ENCODE peak calls at places on chromosomes 16 and 17, in seven cellular contexts. M is GF-D8, N is G401, R is HTR-8/SVneo, J is stomach, Y is amniotic stem cell, T is uterus. K is an unnamed sample.

GRCh38 chr16:51577621-51578303 is 426.7 kb upstream of the SALL1 start:
- DNase-seq in M (no peak), N (no peak), R (no peak), J (no peak), Y (no peak), T (no peak), K (no peak)

GRCh38 chr17:63682981-63683380 is 16.9 kb downstream of the LIMD2 start:
- DNase-seq in M (no peak), N (no peak), R (no peak), J (no peak), Y (no peak), T (no peak), K (no peak)

GRCh38 chr16:86946981-86947380 is 368.6 kb downstream of the FOXL1 start:
- DNase-seq in M (no peak), N (no peak), R (no peak), J (no peak), Y (no peak), T (no peak), K (no peak)

GRCh38 chr17:56598471-56598870 is 5.0 kb downstream of the NOG start:
- DNase-seq in M (no peak), N (no peak), R (peak; percentile 81), J (no peak), Y (no peak), T (no peak), K (no peak)

GRCh38 chr16:69328854-69329316 is 1.5 kb downstream of the PDF start:
- DNase-seq in M (no peak), N (no peak), R (no peak), J (no peak), Y (no peak), T (no peak), K (no peak)

GRCh38 chr16:70467608-70468007 is 13.2 kb downstream of the FCSK start:
- DNase-seq in M (no peak), N (no peak), R (no peak), J (no peak), Y (no peak), T (no peak), K (no peak)

GRCh38 chr16:49608801-49609200 is 235.2 kb downstream of the C16orf78 start:
- DNase-seq in M (no peak), N (peak; percentile 12), R (no peak), J (no peak), Y (no peak), T (peak; percentile 45), K (no peak)

GRCh38 chr17:64150237-64151015 is 20.5 kb upstream of the ERN1 start:
- DNase-seq in M (peak; percentile 7), N (no peak), R (no peak), J (peak; percentile 77), Y (no peak), T (no peak), K (peak; percentile 22)

GRCh38 chr17:82098939-82099765 is 1.1 kb upstream of the FASN start:
- DNase-seq in M (no peak), N (no peak), R (no peak), J (no peak), Y (no peak), T (peak; percentile 33), K (no peak)

GRCh38 chr17:79728169-79728907 is 2.4 kb upstream of the ENPP7 start:
- DNase-seq in M (peak; percentile 18), N (peak; percentile 97), R (peak; percentile 94), J (peak; percentile 88), Y (peak; percentile 73), T (peak; percentile 85), K (peak; percentile 87)

GRCh38 chr17:77675411-77675810 is 283.1 kb upstream of the TNRC6C start:
- DNase-seq in M (no peak), N (no peak), R (no peak), J (no peak), Y (no peak), T (no peak), K (no peak)

GRCh38 chr17:2706911-2707510 is 4.6 kb downstream of the CLUH start:
- DNase-seq in M (no peak), N (no peak), R (no peak), J (no peak), Y (no peak), T (no peak), K (no peak)

GRCh38 chr16:86038923-86039310 is 140.0 kb downstream of the IRF8 start:
- DNase-seq in M (no peak), N (no peak), R (no peak), J (no peak), Y (no peak), T (no peak), K (no peak)

GRCh38 chr17:74527081-74527480 is 4.2 kb downstream of the CD300LB start:
- DNase-seq in M (no peak), N (no peak), R (no peak), J (no peak), Y (no peak), T (no peak), K (no peak)

GRCh38 chr17:49523706-49524472 is 28.8 kb downstream of the NGFR start:
- DNase-seq in M (no peak), N (peak; percentile 56), R (no peak), J (peak; percentile 79), Y (no peak), T (no peak), K (no peak)

GRCh38 chr16:75026892-75027391 is 28.1 kb downstream of the ZNRF1 start:
- DNase-seq in M (no peak), N (no peak), R (no peak), J (no peak), Y (no peak), T (no peak), K (no peak)

GRCh38 chr17:2690165-2691068 is 21.1 kb downstream of the CLUH start:
- DNase-seq in M (no peak), N (no peak), R (no peak), J (no peak), Y (no peak), T (no peak), K (no peak)

GRCh38 chr16:69796285-69797118 is 34.4 kb downstream of the WWP2 start:
- DNase-seq in M (no peak), N (peak; percentile 90), R (peak; percentile 84), J (no peak), Y (peak; percentile 38), T (peak; percentile 38), K (peak; percentile 20)

GRCh38 chr17:68248199-68248825 is 469 bp downstream of the AMZ2 start:
- DNase-seq in M (no peak), N (peak; percentile 64), R (peak; percentile 46), J (peak; percentile 49), Y (no peak), T (peak; percentile 77), K (peak; percentile 26)

GRCh38 chr17:43661699-43662431 is at the start of gene MEOX1:
- DNase-seq in M (no peak), N (peak; percentile 61), R (peak; percentile 90), J (no peak), Y (peak; percentile 19), T (no peak), K (no peak)

GRCh38 chr17:2174048-2174447 is 119.1 kb downstream of the HIC1 start:
- DNase-seq in M (no peak), N (no peak), R (no peak), J (no peak), Y (no peak), T (peak; percentile 23), K (no peak)

GRCh38 chr17:68942389-68942788 is 12.8 kb downstream of the ABCA8 start:
- DNase-seq in M (no peak), N (no peak), R (no peak), J (no peak), Y (no peak), T (no peak), K (no peak)

GRCh38 chr16:4315185-4316102 is at the start of gene GLIS2:
- DNase-seq in M (no peak), N (peak; percentile 72), R (peak; percentile 82), J (peak; percentile 73), Y (peak; percentile 73), T (peak; percentile 80), K (no peak)

GRCh38 chr16:48188449-48189102 is 32.8 kb upstream of the ABCC12 start:
- DNase-seq in M (peak; percentile 89), N (no peak), R (no peak), J (no peak), Y (no peak), T (no peak), K (peak; percentile 97)

GRCh38 chr17:64765191-64765889 is 103.2 kb upstream of the SMURF2 start:
- DNase-seq in M (no peak), N (peak; percentile 24), R (no peak), J (no peak), Y (no peak), T (no peak), K (no peak)

GRCh38 chr17:32192379-32192778 is 50.1 kb downstream of the RHOT1 start:
- DNase-seq in M (no peak), N (no peak), R (peak; percentile 10), J (no peak), Y (no peak), T (no peak), K (no peak)

GRCh38 chr17:74544991-74545441 is 899 bp downstream of the CD300C start:
- DNase-seq in M (no peak), N (no peak), R (no peak), J (no peak), Y (no peak), T (no peak), K (no peak)

K was measured in MV-4-11.